ENCODE peak calls at places on chromosomes 11 and 22, in eight cellular contexts. One of them, this sample, is unnamed.

GRCh38 chr22:25745341-25746011 is 3.5 kb downstream of the MYO18B start:
- DNase-seq in nephron progenitor cell: no peak
- DNase-seq in endothelial cell: no peak
- DNase-seq in transverse colon: no peak
- DNase-seq in cardiac muscle cell: no peak
- DNase-seq in coronary artery: no peak
- DNase-seq in esophagus muscularis mucosa: no peak
- DNase-seq in CD4-positive, alpha-beta T cell: no peak
- DNase-seq in this sample: no peak

GRCh38 chr22:46449116-46449691 is 88.2 kb downstream of the CELSR1 start:
- DNase-seq in esophagus muscularis mucosa: no peak
- DNase-seq in endothelial cell: no peak
- DNase-seq in transverse colon: no peak
- DNase-seq in CD4-positive, alpha-beta T cell: no peak
- DNase-seq in nephron progenitor cell: no peak
- DNase-seq in cardiac muscle cell: no peak
- DNase-seq in coronary artery: no peak
- DNase-seq in this sample: no peak

GRCh38 chr11:102111011-102111786 is 952 bp downstream of the YAP1 start:
- DNase-seq in cardiac muscle cell: peak; percentile 94
- DNase-seq in nephron progenitor cell: peak; percentile 88
- DNase-seq in coronary artery: peak; percentile 86
- DNase-seq in transverse colon: peak; percentile 71
- DNase-seq in esophagus muscularis mucosa: peak; percentile 94
- DNase-seq in endothelial cell: peak; percentile 89
- DNase-seq in CD4-positive, alpha-beta T cell: peak; percentile 5
- DNase-seq in this sample: no peak

GRCh38 chr22:40176921-40177737 is 596 bp upstream of the TNRC6B start:
- DNase-seq in esophagus muscularis mucosa: no peak
- DNase-seq in nephron progenitor cell: peak; percentile 13
- DNase-seq in coronary artery: no peak
- DNase-seq in endothelial cell: peak; percentile 14
- DNase-seq in CD4-positive, alpha-beta T cell: peak; percentile 69
- DNase-seq in cardiac muscle cell: peak; percentile 17
- DNase-seq in transverse colon: peak; percentile 55
- DNase-seq in this sample: peak; percentile 23

GRCh38 chr11:32775908-32776307 is 18.6 kb downstream of the CCDC73 start:
- DNase-seq in cardiac muscle cell: no peak
- DNase-seq in CD4-positive, alpha-beta T cell: no peak
- DNase-seq in nephron progenitor cell: no peak
- DNase-seq in transverse colon: no peak
- DNase-seq in esophagus muscularis mucosa: no peak
- DNase-seq in endothelial cell: no peak
- DNase-seq in coronary artery: no peak
- DNase-seq in this sample: no peak

GRCh38 chr22:48371391-48371790 is 1456.3 kb downstream of the BRD1 start:
- DNase-seq in esophagus muscularis mucosa: no peak
- DNase-seq in transverse colon: no peak
- DNase-seq in CD4-positive, alpha-beta T cell: no peak
- DNase-seq in coronary artery: peak; percentile 24
- DNase-seq in nephron progenitor cell: no peak
- DNase-seq in cardiac muscle cell: no peak
- DNase-seq in endothelial cell: no peak
- DNase-seq in this sample: no peak

GRCh38 chr11:86246293-86246675 is 1.7 kb downstream of the EED start:
- DNase-seq in nephron progenitor cell: no peak
- DNase-seq in cardiac muscle cell: no peak
- DNase-seq in CD4-positive, alpha-beta T cell: no peak
- DNase-seq in coronary artery: no peak
- DNase-seq in transverse colon: no peak
- DNase-seq in endothelial cell: no peak
- DNase-seq in esophagus muscularis mucosa: no peak
- DNase-seq in this sample: no peak

GRCh38 chr11:65425971-65426838 is 3.6 kb downstream of the NEAT1 start:
- DNase-seq in endothelial cell: no peak
- DNase-seq in cardiac muscle cell: no peak
- DNase-seq in CD4-positive, alpha-beta T cell: no peak
- DNase-seq in transverse colon: peak; percentile 60
- DNase-seq in esophagus muscularis mucosa: no peak
- DNase-seq in nephron progenitor cell: no peak
- DNase-seq in coronary artery: peak; percentile 29
- DNase-seq in this sample: no peak

GRCh38 chr11:110907629-110908028 is 195.4 kb upstream of the ARHGAP20 start:
- DNase-seq in endothelial cell: no peak
- DNase-seq in esophagus muscularis mucosa: peak; percentile 29
- DNase-seq in transverse colon: peak; percentile 72
- DNase-seq in nephron progenitor cell: no peak
- DNase-seq in coronary artery: no peak
- DNase-seq in cardiac muscle cell: no peak
- DNase-seq in CD4-positive, alpha-beta T cell: no peak
- DNase-seq in this sample: no peak

GRCh38 chr11:45754261-45754709 is 50.7 kb upstream of the SLC35C1 start:
- DNase-seq in transverse colon: no peak
- DNase-seq in esophagus muscularis mucosa: no peak
- DNase-seq in coronary artery: no peak
- DNase-seq in cardiac muscle cell: peak; percentile 87
- DNase-seq in CD4-positive, alpha-beta T cell: no peak
- DNase-seq in endothelial cell: no peak
- DNase-seq in nephron progenitor cell: no peak
- DNase-seq in this sample: no peak

GRCh38 chr22:27573280-27573711 is 228.3 kb downstream of the MN1 start:
- DNase-seq in transverse colon: no peak
- DNase-seq in esophagus muscularis mucosa: no peak
- DNase-seq in endothelial cell: no peak
- DNase-seq in CD4-positive, alpha-beta T cell: no peak
- DNase-seq in coronary artery: no peak
- DNase-seq in cardiac muscle cell: no peak
- DNase-seq in nephron progenitor cell: no peak
- DNase-seq in this sample: no peak

GRCh38 chr11:77200351-77200750 is 72.3 kb downstream of the MYO7A start:
- DNase-seq in cardiac muscle cell: no peak
- DNase-seq in coronary artery: no peak
- DNase-seq in endothelial cell: no peak
- DNase-seq in transverse colon: no peak
- DNase-seq in CD4-positive, alpha-beta T cell: no peak
- DNase-seq in esophagus muscularis mucosa: no peak
- DNase-seq in nephron progenitor cell: no peak
- DNase-seq in this sample: no peak

GRCh38 chr22:50581950-50582561 is 593 bp downstream of the CHKB start:
- DNase-seq in esophagus muscularis mucosa: no peak
- DNase-seq in cardiac muscle cell: no peak
- DNase-seq in nephron progenitor cell: no peak
- DNase-seq in coronary artery: no peak
- DNase-seq in CD4-positive, alpha-beta T cell: no peak
- DNase-seq in transverse colon: peak; percentile 41
- DNase-seq in endothelial cell: no peak
- DNase-seq in this sample: no peak

GRCh38 chr11:121406291-121406690 is 45.8 kb upstream of the SORL1 start:
- DNase-seq in cardiac muscle cell: no peak
- DNase-seq in nephron progenitor cell: no peak
- DNase-seq in transverse colon: no peak
- DNase-seq in CD4-positive, alpha-beta T cell: no peak
- DNase-seq in esophagus muscularis mucosa: no peak
- DNase-seq in endothelial cell: no peak
- DNase-seq in coronary artery: no peak
- DNase-seq in this sample: no peak

GRCh38 chr11:70471254-70471653 is 72.9 kb downstream of the CTTN start:
- DNase-seq in CD4-positive, alpha-beta T cell: no peak
- DNase-seq in transverse colon: no peak
- DNase-seq in esophagus muscularis mucosa: no peak
- DNase-seq in cardiac muscle cell: peak; percentile 57
- DNase-seq in endothelial cell: peak; percentile 65
- DNase-seq in nephron progenitor cell: peak; percentile 55
- DNase-seq in coronary artery: no peak
- DNase-seq in this sample: no peak
- TF ChIP-seq CTCF in CD4-positive, alpha-beta T cell: no peak
- TF ChIP-seq CTCF in transverse colon: no peak
- TF ChIP-seq CTCF in esophagus muscularis mucosa: no peak
- TF ChIP-seq CTCF in cardiac muscle cell: peak; percentile 41
- TF ChIP-seq CTCF in endothelial cell: no peak
- TF ChIP-seq CTCF in nephron progenitor cell: peak; percentile 32
- TF ChIP-seq CTCF in coronary artery: no peak
- TF ChIP-seq CTCF in this sample: no peak

DNA sequence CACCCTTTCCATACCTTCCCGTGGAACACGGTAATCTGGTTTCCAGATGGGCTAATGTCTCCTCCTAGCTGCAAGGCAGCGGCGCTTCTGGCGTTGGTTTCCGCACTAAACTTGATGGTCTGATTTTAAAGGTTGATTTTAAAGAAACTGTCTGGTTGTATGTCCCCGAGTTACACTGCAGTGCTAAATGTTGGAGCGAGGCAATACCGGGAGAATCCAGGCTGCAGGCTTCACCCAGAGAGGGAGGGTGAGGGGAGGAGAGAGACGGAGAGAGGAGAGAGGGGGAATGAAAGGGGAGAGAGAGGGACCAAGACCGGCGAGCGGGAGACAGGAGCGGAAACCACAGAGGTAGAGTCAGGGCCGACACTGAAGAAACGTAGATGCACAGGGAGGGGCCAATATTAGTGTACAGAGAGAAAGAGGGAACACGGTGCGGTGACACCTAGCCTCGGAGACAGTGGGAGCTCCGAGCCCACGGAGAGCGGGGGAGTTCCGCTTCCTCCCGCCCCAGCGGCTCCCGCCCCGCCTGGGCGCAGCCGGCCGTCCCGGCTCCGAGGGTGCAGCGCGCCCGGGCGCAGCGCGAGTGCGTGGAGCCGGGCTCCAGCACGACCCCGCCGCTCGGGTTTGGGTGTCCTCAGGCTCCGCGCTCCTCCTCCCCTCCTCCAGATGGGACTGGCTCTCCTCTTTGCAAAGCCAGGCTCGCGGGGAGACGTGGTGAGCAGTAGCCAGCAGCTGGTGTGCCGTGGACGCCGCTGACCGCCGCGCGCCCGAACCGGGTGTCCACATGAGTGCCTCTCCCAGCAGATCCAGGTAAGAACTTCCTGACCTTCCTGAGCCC is 71.9 kb upstream of the GRAMD1B start:
- DNase-seq in transverse colon: peak; percentile 14
- DNase-seq in cardiac muscle cell: peak; percentile 60
- DNase-seq in nephron progenitor cell: peak; percentile 63
- DNase-seq in CD4-positive, alpha-beta T cell: peak; percentile 6
- DNase-seq in esophagus muscularis mucosa: no peak
- DNase-seq in endothelial cell: peak; percentile 37
- DNase-seq in coronary artery: no peak
- DNase-seq in this sample: no peak
- TF ChIP-seq CTCF in transverse colon: no peak
- TF ChIP-seq CTCF in cardiac muscle cell: peak; percentile 24
- TF ChIP-seq CTCF in nephron progenitor cell: no peak
- TF ChIP-seq CTCF in CD4-positive, alpha-beta T cell: no peak
- TF ChIP-seq CTCF in esophagus muscularis mucosa: no peak
- TF ChIP-seq CTCF in endothelial cell: no peak
- TF ChIP-seq CTCF in coronary artery: no peak
- TF ChIP-seq CTCF in this sample: no peak

DNA sequence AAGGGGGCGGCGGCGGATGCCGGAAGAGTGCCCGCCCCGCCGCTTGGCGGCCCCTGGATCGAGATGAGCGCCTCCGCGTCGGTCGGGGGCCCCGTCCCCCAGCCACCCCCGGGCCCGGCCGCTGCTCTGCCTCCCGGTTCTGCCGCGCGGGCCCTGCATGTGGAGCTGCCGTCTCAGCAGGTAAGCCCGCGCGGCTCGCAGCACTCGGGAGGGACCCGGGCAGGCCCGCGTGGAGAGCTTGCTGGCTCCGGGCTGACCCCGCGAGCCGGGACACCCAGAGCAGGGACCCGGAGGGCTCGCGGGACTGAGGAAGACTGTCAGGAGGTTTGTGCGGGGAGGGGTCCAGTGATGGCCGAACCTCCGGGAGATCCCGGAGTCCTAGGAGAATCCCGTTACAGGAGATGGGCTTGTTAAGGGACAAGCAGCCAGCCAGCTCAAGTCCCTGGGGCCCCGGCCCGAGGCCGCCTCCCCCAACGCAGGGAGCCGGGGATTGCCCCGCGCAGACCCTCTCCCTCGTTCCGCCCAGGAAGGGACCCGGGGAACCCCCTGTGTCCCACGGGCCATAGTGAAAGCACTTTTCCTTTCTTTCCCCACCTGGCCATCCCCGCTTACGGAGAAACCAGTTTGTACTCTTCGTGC is 454 bp downstream of the UVRAG start:
- DNase-seq in endothelial cell: peak; percentile 56
- DNase-seq in nephron progenitor cell: peak; percentile 52
- DNase-seq in transverse colon: peak; percentile 46
- DNase-seq in CD4-positive, alpha-beta T cell: no peak
- DNase-seq in esophagus muscularis mucosa: no peak
- DNase-seq in coronary artery: peak; percentile 85
- DNase-seq in cardiac muscle cell: no peak
- DNase-seq in this sample: peak; percentile 55
- TF ChIP-seq CTCF in endothelial cell: no peak
- TF ChIP-seq CTCF in nephron progenitor cell: no peak
- TF ChIP-seq CTCF in transverse colon: no peak
- TF ChIP-seq CTCF in CD4-positive, alpha-beta T cell: no peak
- TF ChIP-seq CTCF in esophagus muscularis mucosa: no peak
- TF ChIP-seq CTCF in coronary artery: no peak
- TF ChIP-seq CTCF in cardiac muscle cell: no peak
- TF ChIP-seq CTCF in this sample: no peak

DNA sequence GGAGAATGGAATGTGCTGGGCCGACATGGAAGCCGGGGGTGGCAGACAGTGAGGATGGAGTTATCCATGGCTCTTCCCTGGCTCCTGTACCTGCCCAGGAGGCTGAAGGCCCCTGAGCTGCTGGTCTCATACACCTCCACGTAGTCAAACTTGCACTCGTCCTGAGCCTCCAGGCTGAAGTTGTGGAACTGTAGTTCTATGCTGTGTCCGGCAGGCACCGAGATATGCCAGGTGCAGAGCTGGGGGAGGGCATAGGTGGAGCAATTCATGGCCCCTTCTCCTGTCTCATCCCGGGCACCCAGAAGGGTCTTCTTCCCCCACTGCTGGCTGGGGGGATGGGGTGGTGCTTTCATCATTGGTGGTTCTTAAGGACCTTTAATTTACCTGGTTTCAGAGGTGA is 2.8 kb downstream of the MFRP start:
- DNase-seq in esophagus muscularis mucosa: no peak
- DNase-seq in cardiac muscle cell: no peak
- DNase-seq in endothelial cell: no peak
- DNase-seq in nephron progenitor cell: no peak
- DNase-seq in coronary artery: no peak
- DNase-seq in CD4-positive, alpha-beta T cell: no peak
- DNase-seq in transverse colon: no peak
- DNase-seq in this sample: no peak
- TF ChIP-seq CTCF in esophagus muscularis mucosa: no peak
- TF ChIP-seq CTCF in cardiac muscle cell: no peak
- TF ChIP-seq CTCF in endothelial cell: no peak
- TF ChIP-seq CTCF in nephron progenitor cell: no peak
- TF ChIP-seq CTCF in coronary artery: no peak
- TF ChIP-seq CTCF in CD4-positive, alpha-beta T cell: no peak
- TF ChIP-seq CTCF in transverse colon: no peak
- TF ChIP-seq CTCF in this sample: no peak

GRCh38 chr22:44828193-44828592 is 75.8 kb downstream of the ARHGAP8 start:
- DNase-seq in CD4-positive, alpha-beta T cell: no peak
- DNase-seq in esophagus muscularis mucosa: no peak
- DNase-seq in cardiac muscle cell: peak; percentile 25
- DNase-seq in endothelial cell: peak; percentile 67
- DNase-seq in nephron progenitor cell: peak; percentile 65
- DNase-seq in transverse colon: no peak
- DNase-seq in coronary artery: no peak
- DNase-seq in this sample: no peak
- TF ChIP-seq CTCF in CD4-positive, alpha-beta T cell: no peak
- TF ChIP-seq CTCF in esophagus muscularis mucosa: no peak
- TF ChIP-seq CTCF in cardiac muscle cell: peak; percentile 47
- TF ChIP-seq CTCF in endothelial cell: peak; percentile 70
- TF ChIP-seq CTCF in nephron progenitor cell: peak; percentile 64
- TF ChIP-seq CTCF in transverse colon: peak; percentile 31
- TF ChIP-seq CTCF in coronary artery: no peak
- TF ChIP-seq CTCF in this sample: peak; percentile 11